ENCODE peak calls at places on chromosomes 5 and 9, in four cellular contexts. E is HepG2, A is K562, F is GM12878. X is an unnamed sample.

GRCh38 chr5:66223637-66224036 is 79.5 kb downstream of the SREK1 start:
- DNase-seq in E (no peak), A (peak), F (no peak), X (peak)

GRCh38 chr9:131661954-131662621 is 77.8 kb downstream of the RAPGEF1 start:
- DNase-seq in E (no peak), A (peak), F (no peak), X (no peak)

GRCh38 chr9:69649566-69650260 is 22.5 kb downstream of the APBA1 start:
- DNase-seq in E (no peak), A (no peak), F (no peak), X (no peak)

GRCh38 chr9:101476576-101477208 is 41.1 kb upstream of the ALDOB start:
- DNase-seq in E (no peak), A (no peak), F (no peak), X (no peak)

GRCh38 chr5:10329808-10330481 is 22.2 kb upstream of the CMBL start:
- DNase-seq in E (no peak), A (no peak), F (no peak), X (no peak)

GRCh38 chr5:154611341-154611767 is 133.3 kb upstream of the HAND1 start:
- DNase-seq in E (no peak), A (no peak), F (no peak), X (peak)

GRCh38 chr5:54702470-54702869 is 184.9 kb downstream of the SNX18 start:
- DNase-seq in E (no peak), A (no peak), F (no peak), X (no peak)

GRCh38 chr5:17156463-17156862 is 61.0 kb upstream of the BASP1 start:
- DNase-seq in E (no peak), A (no peak), F (no peak), X (no peak)

GRCh38 chr5:14123974-14124482 is 19.1 kb upstream of the TRIO start:
- DNase-seq in E (no peak), A (no peak), F (no peak), X (no peak)

GRCh38 chr5:178505639-178506407 is 84.4 kb downstream of the COL23A1 start:
- DNase-seq in E (no peak), A (no peak), F (no peak), X (no peak)

GRCh38 chr9:127863179-127863578 is 8.7 kb upstream of the ENG start:
- DNase-seq in E (no peak), A (no peak), F (no peak), X (no peak)

GRCh38 chr9:35618325-35618727 is at the start of gene CD72:
- DNase-seq in E (no peak), A (peak), F (no peak), X (no peak)

GRCh38 chr9:13001989-13002580 is 227.3 kb downstream of the LURAP1L start:
- DNase-seq in E (no peak), A (no peak), F (no peak), X (no peak)

GRCh38 chr9:13002740-13003139 is 227.9 kb downstream of the LURAP1L start:
- DNase-seq in E (no peak), A (no peak), F (no peak), X (no peak)

GRCh38 chr9:12993432-12993831 is 218.6 kb downstream of the LURAP1L start:
- DNase-seq in E (no peak), A (no peak), F (no peak), X (no peak)

DNA sequence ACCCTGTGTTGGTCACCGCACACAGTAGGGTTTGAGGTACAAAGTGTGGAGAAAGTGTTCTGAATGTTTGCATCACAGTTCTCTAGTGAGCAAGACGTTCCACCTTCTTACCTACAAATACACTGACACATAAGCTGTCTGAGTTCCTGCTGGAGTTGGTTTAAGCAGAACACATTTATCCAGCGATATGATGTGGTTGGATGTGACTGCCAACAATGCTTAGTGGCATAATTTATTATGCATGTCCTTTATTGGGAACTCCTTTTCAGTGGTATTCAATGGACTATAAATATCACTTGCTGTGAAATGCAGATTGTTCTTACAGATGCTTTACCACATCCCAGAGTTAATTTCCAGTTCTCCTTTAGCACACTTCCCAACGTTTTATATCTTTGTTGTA is 222.2 kb downstream of the LURAP1L start:
- DNase-seq in E (no peak), A (no peak), F (no peak), X (no peak)
- TF ChIP-seq CREM in E (no peak), A (no peak), F (no peak), X (no peak)

GRCh38 chr5:123856736-123857135 is 344.8 kb downstream of the CSNK1G3 start:
- DNase-seq in E (no peak), A (no peak), F (no peak), X (no peak)
- TF ChIP-seq CREM in E (no peak), A (no peak), F (no peak), X (no peak)

GRCh38 chr5:29845206-29845605 is 1348.3 kb upstream of the CDH6 start:
- DNase-seq in E (no peak), A (no peak), F (no peak), X (no peak)
- TF ChIP-seq CREM in E (no peak), A (no peak), F (no peak), X (no peak)

DNA sequence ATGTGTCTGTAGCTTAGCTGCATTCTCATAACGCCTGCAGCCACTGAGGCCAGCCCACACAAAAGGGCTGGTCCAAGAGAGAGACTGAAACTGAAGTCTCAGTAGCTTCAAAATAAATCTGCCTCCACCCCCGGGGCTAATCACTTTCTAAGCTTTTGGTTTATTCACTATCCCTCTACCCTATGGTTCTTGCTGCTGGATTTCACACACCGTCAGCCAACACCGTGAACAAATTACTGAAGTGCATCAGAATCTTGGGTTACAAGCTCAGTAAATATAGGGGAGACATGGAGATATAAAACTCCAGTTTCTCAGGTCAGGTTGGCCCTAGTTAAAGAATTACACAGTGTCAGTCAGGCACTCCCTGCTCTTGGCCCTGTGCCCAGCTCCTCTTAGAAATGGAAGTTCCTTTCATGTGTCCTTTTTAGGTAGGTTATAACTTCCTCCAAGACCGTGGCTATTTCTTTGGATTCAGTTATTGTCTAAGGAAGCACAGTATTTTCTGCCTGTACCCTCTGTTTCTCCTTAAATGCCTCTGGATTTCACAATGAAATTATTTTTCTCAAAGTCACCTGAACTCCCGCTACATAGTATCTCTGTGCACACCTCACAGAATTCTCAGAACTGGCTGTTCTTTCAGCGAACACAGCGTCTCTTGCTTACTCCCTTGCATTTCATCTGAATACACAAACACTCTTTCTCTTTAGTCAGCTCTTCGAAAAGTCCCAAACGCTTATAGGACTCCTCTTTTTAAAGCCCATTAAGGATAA is 112.5 kb downstream of the FAM174A start:
- DNase-seq in E (no peak), A (no peak), F (no peak), X (no peak)
- TF ChIP-seq CREM in E (no peak), A (no peak), F (no peak), X (no peak)

GRCh38 chr9:112043423-112043822 is 131.7 kb downstream of the SUSD1 start:
- DNase-seq in E (no peak), A (no peak), F (no peak), X (no peak)

GRCh38 chr9:112047538-112048066 is 127.5 kb downstream of the SUSD1 start:
- DNase-seq in E (no peak), A (no peak), F (no peak), X (no peak)

GRCh38 chr9:112048924-112049785 is 125.9 kb downstream of the SUSD1 start:
- DNase-seq in E (no peak), A (no peak), F (no peak), X (no peak)

GRCh38 chr9:112044183-112044582 is 130.9 kb downstream of the SUSD1 start:
- DNase-seq in E (no peak), A (no peak), F (no peak), X (no peak)

GRCh38 chr9:112046181-112046580 is 128.9 kb downstream of the SUSD1 start:
- DNase-seq in E (no peak), A (no peak), F (no peak), X (no peak)
- TF ChIP-seq CREM in E (no peak), A (no peak), F (no peak), X (no peak)

GRCh38 chr9:106862115-106862945 is 636 bp upstream of the ZNF462 start:
- DNase-seq in E (no peak), A (no peak), F (no peak), X (peak)
- TF ChIP-seq CREM in E (no peak), A (no peak), F (no peak), X (no peak)

GRCh38 chr5:126987271-126987899 is 43.0 kb downstream of the MARCHF3 start:
- DNase-seq in E (no peak), A (no peak), F (no peak), X (no peak)

GRCh38 chr5:126983874-126984266 is 46.5 kb downstream of the MARCHF3 start:
- DNase-seq in E (no peak), A (no peak), F (no peak), X (no peak)

GRCh38 chr5:126982195-126982594 is 48.2 kb downstream of the MARCHF3 start:
- DNase-seq in E (no peak), A (no peak), F (no peak), X (no peak)

GRCh38 chr5:126982926-126983873 is 47.2 kb downstream of the MARCHF3 start:
- DNase-seq in E (no peak), A (no peak), F (no peak), X (no peak)

DNA sequence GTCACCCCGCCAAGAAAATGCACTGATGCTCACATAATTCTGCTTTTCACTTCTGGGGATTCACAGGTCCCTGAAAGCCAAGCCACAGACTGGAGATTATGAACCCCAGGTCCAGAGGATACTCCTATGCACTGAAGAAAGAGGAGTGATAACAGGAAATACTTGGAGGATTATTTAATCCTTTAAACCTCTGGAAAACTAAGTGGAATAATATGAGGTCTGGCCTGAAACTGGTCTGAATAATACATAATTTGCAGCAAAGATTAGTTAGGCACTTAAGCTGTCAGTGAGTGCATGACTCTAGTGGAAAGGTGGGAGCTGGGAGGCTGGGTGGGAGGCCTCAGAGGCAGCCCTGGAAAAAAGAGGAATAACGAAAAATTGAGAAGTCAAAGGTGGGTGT is 45.7 kb downstream of the MARCHF3 start:
- DNase-seq in E (no peak), A (no peak), F (no peak), X (no peak)
- TF ChIP-seq CREM in E (no peak), A (no peak), F (no peak), X (no peak)

GRCh38 chr5:141105350-141105749 is 5.1 kb downstream of the PCDHB3 start:
- DNase-seq in E (no peak), A (no peak), F (no peak), X (no peak)
- TF ChIP-seq CREM in E (no peak), A (no peak), F (no peak), X (no peak)